ENCODE peak calls at places on chromosomes 1 and 21, in four cellular contexts. X is K562, S is HepG2, J is WTC11. M is an unnamed sample.

GRCh38 chr1:78540056-78540455 is 49.3 kb downstream of the PTGFR start:
- DNase-seq in X (no peak), S (no peak), J (no peak), M (no peak)

GRCh38 chr1:205600085-205600484 is 31.7 kb downstream of the ELK4 start:
- DNase-seq in X (no peak), S (no peak), J (no peak), M (no peak)

GRCh38 chr1:156198831-156199349 is 5.0 kb downstream of the SLC25A44 start:
- DNase-seq in X (no peak), S (no peak), J (no peak), M (no peak)

GRCh38 chr1:109619655-109620395 is at the start of gene AMPD2:
- DNase-seq in X (peak), S (peak), J (peak), M (peak)

GRCh38 chr1:172383541-172383940 is 36.9 kb upstream of the C1orf105 start:
- DNase-seq in X (no peak), S (no peak), J (no peak), M (no peak)

GRCh38 chr21:33971492-33972013 is 55.9 kb upstream of the ATP5PO start:
- DNase-seq in X (no peak), S (peak), J (no peak), M (no peak)

GRCh38 chr1:8456306-8456912 is 138.5 kb downstream of the SLC45A1 start:
- DNase-seq in X (no peak), S (no peak), J (no peak), M (no peak)

GRCh38 chr1:171817511-171818265 is 23.6 kb upstream of the DNM3 start:
- DNase-seq in X (peak), S (peak), J (no peak), M (peak)

GRCh38 chr1:58818075-58818474 is 34.2 kb upstream of the JUN start:
- DNase-seq in X (no peak), S (no peak), J (no peak), M (no peak)

GRCh38 chr1:31417148-31417547 is 4.1 kb downstream of the SERINC2 start:
- DNase-seq in X (no peak), S (peak), J (no peak), M (no peak)

GRCh38 chr1:14392887-14393365 is 205.6 kb upstream of the KAZN start:
- DNase-seq in X (no peak), S (no peak), J (no peak), M (no peak)

GRCh38 chr1:75724472-75725022 is at the start of gene ACADM:
- DNase-seq in X (peak), S (peak), J (peak), M (peak)

GRCh38 chr1:210321131-210321530 is 7.6 kb upstream of the HHAT start:
- DNase-seq in X (no peak), S (no peak), J (no peak), M (no peak)

GRCh38 chr1:33137800-33138199 is 44.0 kb downstream of the TRIM62 start:
- DNase-seq in X (peak), S (peak), J (peak), M (peak)

GRCh38 chr1:56106551-56107277 is 472.6 kb downstream of the PLPP3 start:
- DNase-seq in X (no peak), S (no peak), J (no peak), M (no peak)

GRCh38 chr21:46554431-46555224 is 50.3 kb downstream of the S100B start:
- DNase-seq in X (no peak), S (no peak), J (no peak), M (no peak)

GRCh38 chr21:45994086-45994661 is 12.6 kb downstream of the COL6A1 start:
- DNase-seq in X (no peak), S (no peak), J (no peak), M (no peak)

GRCh38 chr1:111649648-111650047 is 30.1 kb downstream of the RAP1A start:
- DNase-seq in X (no peak), S (no peak), J (no peak), M (no peak)

GRCh38 chr1:161727343-161727924 is 6.1 kb downstream of the FCRLB start:
- DNase-seq in X (no peak), S (no peak), J (no peak), M (no peak)

GRCh38 chr1:12615166-12615915 is 2.7 kb downstream of the DHRS3 start:
- DNase-seq in X (no peak), S (no peak), J (no peak), M (no peak)

GRCh38 chr1:248599396-248599795 is 1.9 kb upstream of the OR2T10 start:
- DNase-seq in X (no peak), S (no peak), J (no peak), M (no peak)

GRCh38 chr1:89735449-89735848 is 85.4 kb upstream of the LRRC8D start:
- DNase-seq in X (no peak), S (no peak), J (no peak), M (no peak)

GRCh38 chr1:43306688-43307457 is 6.1 kb downstream of the TIE1 start:
- DNase-seq in X (no peak), S (no peak), J (no peak), M (no peak)

GRCh38 chr1:119139393-119139792 is 1.1 kb downstream of the WARS2 start:
- DNase-seq in X (no peak), S (no peak), J (no peak), M (no peak)

GRCh38 chr1:156379420-156380165 is 10.6 kb downstream of the RHBG start:
- DNase-seq in X (no peak), S (no peak), J (no peak), M (no peak)

GRCh38 chr1:162003825-162004205 is 19.9 kb downstream of the OLFML2B start:
- DNase-seq in X (no peak), S (no peak), J (no peak), M (no peak)

DNA sequence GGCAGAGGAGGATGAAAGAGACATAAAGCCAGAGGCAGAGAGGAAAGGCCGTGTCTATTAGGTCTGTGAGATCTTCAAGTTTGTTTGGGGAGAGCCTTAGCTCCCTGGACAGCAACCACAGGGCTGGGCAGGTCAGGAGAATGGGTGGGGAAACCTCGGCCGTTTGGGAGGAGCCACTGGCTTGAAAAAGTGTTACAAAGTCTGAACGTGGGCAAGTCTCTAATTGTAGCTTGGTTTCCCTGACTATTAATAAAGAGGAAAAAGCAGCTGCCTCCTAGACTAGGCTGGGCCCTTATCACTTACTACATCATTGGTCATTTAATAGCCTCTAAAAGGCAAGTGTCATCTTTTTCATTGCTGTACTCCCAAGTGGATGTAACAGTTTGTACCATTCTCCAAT is at the start of gene CCDC17:
- DNase-seq in X (peak), S (no peak), J (no peak), M (no peak)
- TF ChIP-seq FOXJ3 in X (no peak), S (no peak), J (no peak), M (no peak)

GRCh38 chr1:92051948-92052347 is 22.2 kb downstream of the EPHX4 start:
- DNase-seq in X (no peak), S (no peak), J (no peak), M (no peak)
- TF ChIP-seq FOXJ3 in X (no peak), S (no peak), J (no peak), M (no peak)

DNA sequence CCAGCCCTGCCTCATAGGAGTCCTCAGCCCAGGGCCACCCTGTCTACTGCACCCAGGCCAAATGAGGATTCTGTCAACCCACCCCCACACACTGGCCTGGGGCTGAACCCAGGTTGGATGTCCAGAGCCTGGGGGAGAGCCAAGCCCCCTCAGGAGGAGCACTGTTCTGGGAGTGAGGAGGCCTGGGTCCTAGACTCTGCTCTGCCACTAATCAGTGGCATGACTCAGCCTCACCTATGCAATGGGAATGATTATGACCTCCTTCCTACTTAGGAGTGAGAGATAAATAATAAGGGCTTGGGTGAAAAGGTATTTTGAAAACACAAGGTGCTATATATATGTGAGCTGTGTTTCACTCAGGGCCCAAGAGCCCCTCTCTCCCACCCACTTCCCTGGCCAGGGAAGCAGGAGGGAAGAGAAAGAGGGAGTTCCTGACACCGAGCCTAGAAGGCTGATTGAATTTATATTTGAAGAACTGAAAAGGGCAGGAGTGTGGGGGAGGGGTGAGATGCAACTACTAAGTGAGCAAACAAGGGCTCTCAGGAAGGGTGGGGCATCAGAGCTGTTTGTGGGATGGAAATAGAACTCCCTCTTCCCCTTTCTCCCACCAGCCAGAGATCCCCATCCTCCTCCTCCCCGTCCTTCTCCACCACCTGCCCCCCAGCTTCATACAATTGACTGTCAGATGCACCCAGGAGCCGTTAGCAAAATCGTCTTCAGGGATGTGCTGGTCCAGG is 8.2 kb downstream of the IGSF9 start:
- DNase-seq in X (no peak), S (no peak), J (no peak), M (no peak)
- TF ChIP-seq FOXJ3 in X (no peak), S (no peak), J (no peak), M (no peak)

GRCh38 chr1:190679032-190679431 is 201.4 kb upstream of the BRINP3 start:
- DNase-seq in X (no peak), S (no peak), J (no peak), M (no peak)

GRCh38 chr1:190679444-190679843 is 201.8 kb upstream of the BRINP3 start:
- DNase-seq in X (no peak), S (no peak), J (no peak), M (no peak)
- TF ChIP-seq FOXJ3 in X (no peak), S (no peak), J (no peak), M (no peak)

DNA sequence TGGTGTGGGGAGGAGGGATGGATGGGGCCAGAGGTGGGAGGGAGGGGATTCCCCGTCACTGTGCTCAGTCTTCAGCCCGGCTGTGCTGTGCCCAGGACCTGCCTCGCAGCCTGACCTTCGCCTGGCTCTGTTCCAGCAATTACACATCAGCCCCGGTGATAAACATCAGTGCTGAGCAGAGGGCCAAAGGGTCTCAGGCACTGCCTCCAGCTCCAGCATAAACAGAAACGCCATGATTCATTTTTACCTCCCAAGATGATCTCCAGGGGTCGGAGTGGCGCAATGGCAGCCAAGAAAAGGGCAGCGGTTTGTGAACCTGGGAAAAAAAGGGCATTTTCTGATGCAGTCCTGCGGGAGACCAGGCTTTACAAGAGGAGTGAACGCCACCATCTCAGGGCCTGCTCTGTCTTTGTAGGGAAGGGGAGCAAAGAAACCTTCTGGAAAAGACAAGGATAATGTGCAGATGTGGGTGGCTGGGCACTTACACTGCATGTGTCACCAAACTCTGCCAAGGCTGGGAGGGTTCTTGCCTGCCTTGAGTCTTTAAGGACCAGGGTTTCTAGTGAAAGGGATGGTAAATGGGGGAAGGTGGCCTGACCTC is 28.1 kb downstream of the SHISA4 start:
- DNase-seq in X (peak), S (peak), J (no peak), M (peak)
- TF ChIP-seq FOXJ3 in X (no peak), S (no peak), J (no peak), M (peak)

M was measured in SK-N-SH.